ENCODE peak calls at places on chromosome 20, in four cellular contexts. One of them, this sample, is unnamed.

GRCh38 chr20:39016496-39016895 is 54.4 kb downstream of the DHX35 start:
- DNase-seq in cardiac muscle cell: no peak
- DNase-seq in GM12864: no peak
- DNase-seq in fibroblast of lung: peak
- DNase-seq in this sample: no peak

GRCh38 chr20:53805895-53806384 is 212.3 kb upstream of the ZNF217 start:
- DNase-seq in cardiac muscle cell: peak
- DNase-seq in GM12864: no peak
- DNase-seq in fibroblast of lung: peak
- DNase-seq in this sample: no peak

GRCh38 chr20:59880198-59880597 is 53.2 kb downstream of the SYCP2 start:
- DNase-seq in cardiac muscle cell: no peak
- DNase-seq in GM12864: no peak
- DNase-seq in fibroblast of lung: no peak
- DNase-seq in this sample: no peak

GRCh38 chr20:62367136-62367482 is at the start of gene LAMA5:
- DNase-seq in cardiac muscle cell: peak
- DNase-seq in GM12864: no peak
- DNase-seq in fibroblast of lung: peak
- DNase-seq in this sample: no peak

GRCh38 chr20:59661621-59662020 is 57.3 kb downstream of the PHACTR3 start:
- DNase-seq in cardiac muscle cell: no peak
- DNase-seq in GM12864: no peak
- DNase-seq in fibroblast of lung: no peak
- DNase-seq in this sample: peak

GRCh38 chr20:61589055-61589385 is 337.0 kb downstream of the CDH4 start:
- DNase-seq in cardiac muscle cell: peak
- DNase-seq in GM12864: no peak
- DNase-seq in fibroblast of lung: peak
- DNase-seq in this sample: no peak

GRCh38 chr20:63176035-63176434 is 39.9 kb downstream of the YTHDF1 start:
- DNase-seq in cardiac muscle cell: no peak
- DNase-seq in GM12864: no peak
- DNase-seq in fibroblast of lung: no peak
- DNase-seq in this sample: no peak

GRCh38 chr20:25574411-25574810 is 10.9 kb downstream of the NINL start:
- DNase-seq in cardiac muscle cell: peak
- DNase-seq in GM12864: no peak
- DNase-seq in fibroblast of lung: peak
- DNase-seq in this sample: no peak

GRCh38 chr20:59810376-59811187 is 122.9 kb downstream of the SYCP2 start:
- DNase-seq in cardiac muscle cell: no peak
- DNase-seq in GM12864: no peak
- DNase-seq in fibroblast of lung: no peak
- DNase-seq in this sample: peak

GRCh38 chr20:10557685-10558084 is 116.1 kb downstream of the JAG1 start:
- DNase-seq in cardiac muscle cell: no peak
- DNase-seq in GM12864: no peak
- DNase-seq in fibroblast of lung: peak
- DNase-seq in this sample: no peak

GRCh38 chr20:42634096-42634495 is 555.6 kb downstream of the PTPRT start:
- DNase-seq in cardiac muscle cell: no peak
- DNase-seq in GM12864: no peak
- DNase-seq in fibroblast of lung: no peak
- DNase-seq in this sample: no peak

GRCh38 chr20:17654649-17655285 is 27.3 kb downstream of the RRBP1 start:
- DNase-seq in cardiac muscle cell: peak
- DNase-seq in GM12864: no peak
- DNase-seq in fibroblast of lung: peak
- DNase-seq in this sample: no peak

GRCh38 chr20:2337142-2337541 is 41.3 kb downstream of the TGM3 start:
- DNase-seq in cardiac muscle cell: no peak
- DNase-seq in GM12864: no peak
- DNase-seq in fibroblast of lung: no peak
- DNase-seq in this sample: no peak

DNA sequence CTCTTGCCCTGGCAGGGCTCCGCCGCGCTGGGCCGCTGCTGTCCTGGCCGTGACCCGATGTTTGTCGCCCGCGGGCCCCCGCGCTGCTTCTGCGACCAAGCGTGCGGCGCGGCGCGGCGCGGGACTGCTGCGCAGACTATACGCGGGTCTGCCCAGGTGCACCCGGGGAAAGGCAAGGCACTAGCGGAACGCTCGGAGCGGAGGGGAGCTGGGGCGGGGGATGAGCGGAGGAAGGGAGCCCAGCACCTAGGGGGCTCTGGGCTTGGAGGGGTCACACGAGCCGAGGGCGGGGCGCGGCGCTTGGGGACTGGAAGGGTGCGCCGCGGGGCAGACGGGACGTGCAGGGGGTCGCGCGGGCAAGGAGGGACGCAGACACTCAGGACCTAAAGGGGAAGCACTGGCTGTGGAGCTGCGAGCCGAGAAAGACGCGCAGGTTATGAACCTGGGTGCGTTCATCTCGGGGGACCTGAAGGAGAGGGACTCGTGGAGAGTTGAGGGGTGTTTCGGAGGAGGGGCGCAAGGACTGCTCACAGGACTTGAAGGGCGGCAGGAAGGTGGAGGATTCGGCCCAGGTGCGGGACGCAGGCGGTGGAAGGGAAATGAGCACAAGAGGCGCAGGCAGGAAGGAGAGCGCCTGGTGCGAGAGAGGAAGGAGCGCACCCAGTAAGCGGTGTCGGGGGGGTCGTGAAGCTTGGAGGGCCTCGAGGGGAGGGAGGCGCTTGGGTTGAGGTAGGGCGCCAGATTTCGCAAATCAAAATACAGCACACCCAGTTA is 40.8 kb upstream of the ZNFX1 start:
- DNase-seq in cardiac muscle cell: no peak
- DNase-seq in GM12864: no peak
- DNase-seq in fibroblast of lung: no peak
- DNase-seq in this sample: no peak
- H3K4me3 ChIP-seq in cardiac muscle cell: peak
- H3K4me3 ChIP-seq in GM12864: no peak
- H3K4me3 ChIP-seq in fibroblast of lung: no peak
- H3K4me3 ChIP-seq in this sample: no peak

DNA sequence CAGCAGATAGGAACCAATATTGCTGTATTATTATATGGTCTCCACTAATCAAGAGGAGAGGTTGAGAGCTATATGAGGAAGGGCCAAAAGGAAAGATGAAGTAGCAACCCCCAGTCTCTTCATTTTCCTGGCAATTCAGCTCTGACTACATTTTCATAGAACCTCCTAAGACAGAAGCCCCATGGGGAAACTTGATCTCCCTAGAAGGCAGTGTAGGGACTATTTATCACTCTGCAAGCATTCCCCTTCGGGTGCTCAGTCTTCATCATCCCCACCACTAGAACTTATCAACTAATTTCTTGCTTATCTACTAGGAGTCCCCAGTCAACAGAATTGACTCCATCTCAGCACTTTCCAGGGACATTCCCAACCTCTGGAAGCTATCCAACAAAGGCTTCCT is 25.5 kb upstream of the ITCH start:
- DNase-seq in cardiac muscle cell: no peak
- DNase-seq in GM12864: no peak
- DNase-seq in fibroblast of lung: no peak
- DNase-seq in this sample: no peak
- TF ChIP-seq CTCF in cardiac muscle cell: no peak
- TF ChIP-seq CTCF in GM12864: no peak
- TF ChIP-seq CTCF in fibroblast of lung: no peak
- TF ChIP-seq CTCF in this sample: no peak

GRCh38 chr20:45938727-45939438 is 4.4 kb downstream of the PCIF1 start:
- DNase-seq in cardiac muscle cell: no peak
- DNase-seq in GM12864: no peak
- DNase-seq in fibroblast of lung: no peak
- DNase-seq in this sample: no peak
- H3K4me3 ChIP-seq in cardiac muscle cell: no peak
- H3K4me3 ChIP-seq in GM12864: no peak
- H3K4me3 ChIP-seq in fibroblast of lung: no peak
- H3K4me3 ChIP-seq in this sample: no peak

GRCh38 chr20:40511478-40511877 is 177.6 kb downstream of the MAFB start:
- DNase-seq in cardiac muscle cell: peak
- DNase-seq in GM12864: no peak
- DNase-seq in fibroblast of lung: peak
- DNase-seq in this sample: peak
- TF ChIP-seq CTCF in cardiac muscle cell: no peak
- TF ChIP-seq CTCF in GM12864: no peak
- TF ChIP-seq CTCF in fibroblast of lung: no peak
- TF ChIP-seq CTCF in this sample: no peak

DNA sequence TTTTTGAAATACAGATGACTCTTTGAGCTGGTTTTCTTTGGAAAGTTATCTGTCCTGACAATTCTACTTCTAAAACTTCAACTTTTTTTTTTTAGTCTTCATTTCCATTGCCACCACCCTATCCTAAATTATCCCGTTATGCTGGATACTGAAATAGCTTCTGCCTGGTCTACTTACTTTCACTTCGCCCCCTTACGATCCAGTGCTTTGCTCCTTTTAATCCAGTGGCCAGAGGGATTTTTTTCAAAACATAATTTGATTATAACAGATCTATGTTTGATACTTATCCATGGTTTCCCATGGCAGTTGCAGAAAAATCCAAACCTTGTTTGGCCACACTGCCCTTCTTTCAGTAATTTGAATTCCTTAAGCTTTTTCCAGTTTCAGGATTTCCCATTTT is 27.4 kb downstream of the ASXL1 start:
- DNase-seq in cardiac muscle cell: no peak
- DNase-seq in GM12864: no peak
- DNase-seq in fibroblast of lung: no peak
- DNase-seq in this sample: no peak
- H3K4me3 ChIP-seq in cardiac muscle cell: no peak
- H3K4me3 ChIP-seq in GM12864: no peak
- H3K4me3 ChIP-seq in fibroblast of lung: peak
- H3K4me3 ChIP-seq in this sample: no peak

GRCh38 chr20:55544638-55545037 is 460.7 kb downstream of the CBLN4 start:
- DNase-seq in cardiac muscle cell: no peak
- DNase-seq in GM12864: no peak
- DNase-seq in fibroblast of lung: no peak
- DNase-seq in this sample: no peak
- TF ChIP-seq CTCF in cardiac muscle cell: no peak
- TF ChIP-seq CTCF in GM12864: no peak
- TF ChIP-seq CTCF in fibroblast of lung: no peak
- TF ChIP-seq CTCF in this sample: no peak

DNA sequence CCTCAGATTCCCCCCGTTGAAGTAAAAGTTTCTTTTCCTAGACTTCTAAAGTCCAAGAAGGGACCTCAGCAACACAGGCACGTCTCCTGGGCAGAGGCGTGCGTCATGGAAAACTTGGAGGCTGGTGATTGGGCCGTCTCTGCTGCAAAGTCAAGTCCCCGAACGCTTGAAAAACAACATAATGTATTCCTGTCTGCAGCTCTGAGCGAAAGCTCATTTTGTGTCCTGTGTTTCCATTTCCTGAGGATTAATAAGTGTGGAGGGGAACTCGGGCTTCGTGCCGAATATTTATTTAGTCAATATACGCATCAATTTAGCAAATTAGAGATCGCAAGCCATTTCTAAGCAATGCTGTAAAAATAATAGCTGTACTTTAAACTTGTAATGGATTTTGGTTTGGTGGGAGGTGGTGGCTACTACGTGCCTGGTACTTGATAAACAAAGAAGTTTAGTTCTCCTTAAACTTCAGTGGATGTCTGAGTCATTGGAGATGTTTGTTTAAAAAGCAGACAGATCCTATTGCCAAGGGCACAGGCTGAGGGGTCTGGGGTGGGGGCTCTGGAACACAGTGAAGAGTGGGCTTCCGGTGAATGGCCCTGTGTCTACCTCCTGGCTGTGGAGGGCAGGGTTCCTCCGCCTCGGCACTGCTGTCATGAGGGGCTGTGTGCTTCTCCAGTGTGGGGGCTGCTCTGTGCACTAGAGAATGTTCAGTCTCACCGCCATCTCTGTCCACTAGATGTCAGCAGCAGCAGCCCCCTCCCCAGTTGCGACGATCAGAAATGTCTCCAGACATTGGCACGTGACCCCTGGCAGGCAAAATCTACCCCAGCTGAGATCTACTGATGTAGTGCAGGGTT is 21.8 kb downstream of the PCK1 start:
- DNase-seq in cardiac muscle cell: peak
- DNase-seq in GM12864: no peak
- DNase-seq in fibroblast of lung: peak
- DNase-seq in this sample: no peak
- H3K4me3 ChIP-seq in cardiac muscle cell: no peak
- H3K4me3 ChIP-seq in GM12864: no peak
- H3K4me3 ChIP-seq in fibroblast of lung: peak
- H3K4me3 ChIP-seq in this sample: no peak

This sample was measured in lower leg skin.